ENCODE peak calls at places on chromosomes 4 and X, in six cellular contexts. L is aorta; I is activated CD8-positive, alpha-beta T cell treated with anti-CD3 and anti-CD28 coated beads, Interleukin-2, amount 10 ng/mL, durations not matched to agents 7 days and 5 days; P is NCI-H2171 treated with DMSO at 0.1 percent for 48 hours; D is lower leg skin; R is T-helper 1 cell. W is an unnamed sample.
A peak's percentile ranks its signal among the peaks of the same experiment; 100 is the strongest.

GRCh38 chr4:53932784-53933183 is 131.6 kb downstream of the CHIC2 start:
- DNase-seq in I (no peak), R (no peak), L (no peak), D (no peak), P (no peak), W (no peak)

GRCh38 chr4:13298655-13299054 is 185.5 kb downstream of the RAB28 start:
- DNase-seq in D (no peak), R (no peak), I (no peak), P (no peak), L (no peak), W (no peak)

GRCh38 chr4:5238106-5238505 is 186.8 kb downstream of the STK32B start:
- DNase-seq in L (no peak), P (no peak), R (no peak), D (no peak), I (no peak), W (no peak)

GRCh38 chr4:2402053-2402452 is 16.4 kb downstream of the ZFYVE28 start:
- DNase-seq in R (no peak), P (peak; percentile 43), L (peak; percentile 77), I (peak; percentile 31), D (no peak), W (no peak)

GRCh38 chr4:20333141-20333690 is 81.5 kb downstream of the SLIT2 start:
- DNase-seq in D (no peak), R (no peak), L (no peak), P (peak; percentile 1), I (no peak), W (no peak)

GRCh38 chrX:38768079-38768478 is 33.2 kb upstream of the MID1IP1 start:
- DNase-seq in D (no peak), P (peak; percentile 55), R (no peak), L (no peak), I (no peak), W (peak; percentile 49)

GRCh38 chr4:173237722-173238121 is 69.1 kb downstream of the GALNT7 start:
- DNase-seq in R (no peak), P (peak; percentile 22), D (no peak), L (no peak), I (no peak), W (no peak)

GRCh38 chr4:168853770-168854169 is 156.3 kb downstream of the CBR4 start:
- DNase-seq in I (no peak), P (no peak), D (no peak), R (no peak), L (no peak), W (no peak)

GRCh38 chr4:101693842-101694398 is 96.6 kb upstream of the BANK1 start:
- DNase-seq in D (no peak), I (no peak), P (peak; percentile 61), L (no peak), R (no peak), W (no peak)

GRCh38 chr4:143482753-143483362 is 30.6 kb upstream of the SMARCA5 start:
- DNase-seq in L (no peak), P (peak; percentile 4), R (no peak), I (no peak), D (no peak), W (peak; percentile 75)

GRCh38 chr4:153427363-153428071 is 38.6 kb upstream of the TMEM131L start:
- DNase-seq in I (no peak), R (no peak), L (no peak), D (no peak), P (no peak), W (no peak)

GRCh38 chrX:151973851-151974335 is 583 bp downstream of the GABRE start:
- DNase-seq in R (no peak), I (no peak), L (no peak), P (no peak), D (peak; percentile 26), W (no peak)

GRCh38 chr4:39516407-39516966 is 10.8 kb downstream of the UGDH start:
- DNase-seq in R (no peak), I (no peak), P (no peak), L (no peak), D (no peak), W (no peak)

GRCh38 chrX:136916827-136917226 is 36.3 kb upstream of the RBMX start:
- DNase-seq in R (no peak), L (no peak), D (no peak), P (no peak), I (no peak), W (no peak)

GRCh38 chr4:5660185-5660584 is 48.2 kb downstream of the EVC2 start:
- DNase-seq in I (no peak), P (no peak), L (no peak), R (no peak), D (no peak), W (no peak)

GRCh38 chr4:178881937-178882336 is 1439.7 kb upstream of the AGA start:
- DNase-seq in R (no peak), P (no peak), L (no peak), D (no peak), I (no peak), W (no peak)

GRCh38 chr4:52572936-52573485 is 86.1 kb downstream of the USP46 start:
- DNase-seq in R (no peak), I (no peak), D (no peak), L (no peak), P (no peak), W (no peak)

GRCh38 chr4:15444879-15445576 is 17.2 kb downstream of the C1QTNF7 start:
- DNase-seq in R (no peak), I (no peak), P (no peak), D (no peak), L (no peak), W (no peak)

W was measured in Karpas-422.